ENCODE peak calls at places on chromosome 22, in six cellular contexts. U, Q, X, Z, K and I are unnamed samples.

GRCh38 chr22:41688365-41689211 is at the start of gene SNU13:
- DNase-seq in U (peak), Q (peak), X (peak), Z (peak), K (peak), I (peak)

GRCh38 chr22:44645083-44645482 is 56.9 kb upstream of the PRR5 start:
- DNase-seq in U (no peak), Q (no peak), X (no peak), Z (no peak), K (peak), I (no peak)

GRCh38 chr22:35357883-35358621 is 22.8 kb upstream of the HMOX1 start:
- DNase-seq in U (no peak), Q (no peak), X (no peak), Z (peak), K (no peak), I (no peak)

GRCh38 chr22:28183078-28183870 is 264.2 kb upstream of the PITPNB start:
- DNase-seq in U (no peak), Q (no peak), X (no peak), Z (no peak), K (peak), I (no peak)

GRCh38 chr22:43185860-43186261 is 1.1 kb downstream of the TTLL12 start:
- DNase-seq in U (peak), Q (peak), X (peak), Z (peak), K (peak), I (peak)

GRCh38 chr22:43129426-43130425 is 13.5 kb downstream of the MCAT start:
- DNase-seq in U (no peak), Q (no peak), X (peak), Z (no peak), K (no peak), I (no peak)

GRCh38 chr22:17964647-17965046 is 59.7 kb downstream of the MICAL3 start:
- DNase-seq in U (no peak), Q (no peak), X (no peak), Z (no peak), K (no peak), I (no peak)

GRCh38 chr22:17091851-17092250 is 7.1 kb downstream of the IL17RA start:
- DNase-seq in U (no peak), Q (no peak), X (no peak), Z (no peak), K (no peak), I (no peak)

GRCh38 chr22:19987394-19988306 is 29.0 kb downstream of the ARVCF start:
- DNase-seq in U (no peak), Q (peak), X (no peak), Z (no peak), K (no peak), I (no peak)

GRCh38 chr22:39519681-39520053 is 695 bp upstream of the ATF4 start:
- DNase-seq in U (no peak), Q (peak), X (no peak), Z (no peak), K (peak), I (no peak)

GRCh38 chr22:38760477-38761201 is 4.8 kb upstream of the SUN2 start:
- DNase-seq in U (peak), Q (no peak), X (peak), Z (peak), K (peak), I (peak)

GRCh38 chr22:19292262-19293230 is 1.0 kb upstream of the CLTCL1 start:
- DNase-seq in U (no peak), Q (peak), X (peak), Z (no peak), K (peak), I (peak)

GRCh38 chr22:40890881-40891280 is 29.0 kb upstream of the DNAJB7 start:
- DNase-seq in U (peak), Q (no peak), X (no peak), Z (peak), K (peak), I (peak)

GRCh38 chr22:17430298-17430900 is 61.1 kb downstream of the CECR2 start:
- DNase-seq in U (peak), Q (no peak), X (peak), Z (no peak), K (peak), I (peak)

GRCh38 chr22:45731798-45732495 is 60.3 kb downstream of the ATXN10 start:
- DNase-seq in U (peak), Q (no peak), X (peak), Z (peak), K (peak), I (peak)

GRCh38 chr22:19193879-19194278 is 15.3 kb upstream of the SLC25A1 start:
- DNase-seq in U (no peak), Q (no peak), X (no peak), Z (no peak), K (no peak), I (no peak)

GRCh38 chr22:42692239-42693054 is 28.2 kb downstream of the A4GALT start:
- DNase-seq in U (no peak), Q (no peak), X (peak), Z (no peak), K (no peak), I (no peak)

GRCh38 chr22:28297504-28297903 is 378.4 kb upstream of the PITPNB start:
- DNase-seq in U (peak), Q (no peak), X (peak), Z (peak), K (peak), I (no peak)

GRCh38 chr22:21679383-21679782 is 13.6 kb downstream of the PPIL2 start:
- DNase-seq in U (no peak), Q (no peak), X (no peak), Z (no peak), K (no peak), I (no peak)

GRCh38 chr22:43114958-43115357 is 4.4 kb downstream of the BIK start:
- DNase-seq in U (no peak), Q (peak), X (peak), Z (no peak), K (no peak), I (no peak)

GRCh38 chr22:43570531-43571144 is 158.8 kb downstream of the MPPED1 start:
- DNase-seq in U (no peak), Q (no peak), X (no peak), Z (no peak), K (no peak), I (no peak)

GRCh38 chr22:42632096-42632495 is 8.3 kb downstream of the ATP5MGL start:
- DNase-seq in U (peak), Q (no peak), X (no peak), Z (no peak), K (no peak), I (no peak)

GRCh38 chr22:42792909-42793847 is 63.9 kb downstream of the ARFGAP3 start:
- DNase-seq in U (no peak), Q (no peak), X (no peak), Z (no peak), K (no peak), I (no peak)

GRCh38 chr22:50719814-50720300 is 18.1 kb upstream of the ACR start:
- DNase-seq in U (no peak), Q (no peak), X (no peak), Z (no peak), K (no peak), I (no peak)

GRCh38 chr22:28112548-28113043 is 193.5 kb upstream of the PITPNB start:
- DNase-seq in U (peak), Q (no peak), X (peak), Z (peak), K (peak), I (peak)

GRCh38 chr22:22030493-22031182 is 48.1 kb upstream of the TOP3B start:
- DNase-seq in U (peak), Q (no peak), X (peak), Z (peak), K (peak), I (peak)

GRCh38 chr22:19795617-19796008 is 35.0 kb downstream of the TBX1 start:
- DNase-seq in U (no peak), Q (no peak), X (no peak), Z (peak), K (no peak), I (no peak)

GRCh38 chr22:24584871-24585411 is 7.9 kb downstream of the LRRC75B start:
- DNase-seq in U (no peak), Q (no peak), X (no peak), Z (no peak), K (no peak), I (no peak)

GRCh38 chr22:39511226-39511625 is 9.1 kb upstream of the ATF4 start:
- DNase-seq in U (no peak), Q (no peak), X (no peak), Z (no peak), K (no peak), I (no peak)

GRCh38 chr22:18110194-18110943 is at the start of gene TUBA8:
- DNase-seq in U (peak), Q (no peak), X (peak), Z (peak), K (peak), I (peak)

GRCh38 chr22:28345304-28345703 is 334.3 kb downstream of the TTC28 start:
- DNase-seq in U (no peak), Q (no peak), X (no peak), Z (no peak), K (peak), I (no peak)

GRCh38 chr22:23233084-23233501 is 52.8 kb downstream of the BCR start:
- DNase-seq in U (peak), Q (no peak), X (no peak), Z (no peak), K (peak), I (peak)
- TF ChIP-seq CTCF in U (peak), Q (no peak), X (no peak), Z (no peak), K (peak), I (peak)

GRCh38 chr22:36366291-36366708 is 21.5 kb downstream of the MYH9 start:
- DNase-seq in U (peak), Q (no peak), X (peak), Z (peak), K (no peak), I (no peak)

GRCh38 chr22:36365020-36365411 is 22.8 kb downstream of the MYH9 start:
- DNase-seq in U (peak), Q (peak), X (peak), Z (peak), K (peak), I (peak)

GRCh38 chr22:36363378-36363931 is 24.3 kb downstream of the MYH9 start:
- DNase-seq in U (no peak), Q (no peak), X (no peak), Z (no peak), K (no peak), I (no peak)

GRCh38 chr22:36362819-36363377 is 24.9 kb downstream of the MYH9 start:
- DNase-seq in U (no peak), Q (no peak), X (no peak), Z (no peak), K (no peak), I (no peak)

DNA sequence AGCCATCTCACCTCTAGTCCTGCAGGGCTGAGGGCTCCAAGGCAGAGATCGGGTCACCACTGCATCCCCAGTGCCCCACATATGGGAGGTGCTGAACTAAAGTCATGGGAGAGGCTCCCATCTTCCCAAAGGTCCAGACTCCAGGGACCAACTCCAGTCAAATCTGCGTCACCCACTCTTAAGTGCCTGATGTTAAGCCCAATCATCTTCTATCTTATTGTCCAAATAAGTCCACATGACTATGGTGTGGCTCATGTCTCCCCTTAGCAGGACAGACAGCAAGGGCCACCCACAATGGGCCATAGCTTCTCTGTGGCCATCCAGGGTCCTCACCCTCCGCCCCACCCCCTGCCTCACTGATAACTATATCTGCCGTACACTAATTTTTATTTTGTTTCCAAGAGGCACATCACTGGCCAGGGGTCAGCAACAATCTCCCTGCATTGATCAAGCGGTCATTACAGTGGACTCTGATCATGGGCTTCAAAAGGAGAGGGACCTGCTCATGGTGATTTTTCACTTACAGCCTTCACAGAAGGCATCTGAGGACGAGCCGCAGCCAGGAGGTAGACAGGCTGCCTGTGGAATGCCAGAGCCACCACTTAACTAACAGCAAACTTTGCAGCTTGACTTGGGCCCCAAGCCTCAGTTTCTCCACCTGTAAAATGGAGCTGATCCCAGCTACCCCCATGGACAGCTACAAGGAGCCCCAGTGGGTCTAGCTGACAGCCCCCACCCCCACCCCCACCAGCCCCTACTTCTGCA is 23.3 kb downstream of the MYH9 start:
- DNase-seq in U (no peak), Q (no peak), X (no peak), Z (no peak), K (no peak), I (no peak)
- H3K4me3 ChIP-seq in U (no peak), Q (no peak), X (no peak), Z (no peak), K (no peak), I (no peak)

GRCh38 chr22:29998627-29999026 is 81.6 kb upstream of the HORMAD2 start:
- DNase-seq in U (peak), Q (no peak), X (peak), Z (no peak), K (no peak), I (peak)
- TF ChIP-seq CTCF in U (peak), Q (no peak), X (peak), Z (no peak), K (no peak), I (peak)

DNA sequence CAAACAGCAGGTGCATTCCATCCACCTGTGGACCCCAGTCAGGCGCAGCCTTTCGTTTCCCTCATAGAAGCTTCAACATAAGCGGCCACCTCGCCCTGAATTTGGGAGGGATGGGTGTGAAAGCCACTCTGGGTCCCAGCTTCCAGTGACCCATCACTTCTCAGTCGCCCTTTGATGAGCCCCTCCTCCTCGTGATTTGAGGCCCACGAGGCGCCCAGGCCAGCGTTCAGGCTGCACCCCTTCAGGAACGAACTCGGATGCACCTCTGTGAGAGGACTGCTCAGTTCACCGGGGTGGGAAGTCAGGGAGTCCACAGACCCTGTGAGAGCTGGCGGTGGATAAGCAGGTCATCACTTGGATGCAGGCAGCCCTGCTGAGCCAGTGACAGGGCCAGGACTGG is 1118.2 kb downstream of the BRD1 start:
- DNase-seq in U (no peak), Q (no peak), X (no peak), Z (no peak), K (no peak), I (no peak)
- H3K4me3 ChIP-seq in U (no peak), Q (no peak), X (no peak), Z (no peak), K (no peak), I (no peak)

GRCh38 chr22:27029584-27030130 is 372.3 kb downstream of the MIAT start:
- DNase-seq in U (no peak), Q (no peak), X (no peak), Z (no peak), K (no peak), I (no peak)

GRCh38 chr22:27028093-27028492 is 370.7 kb downstream of the MIAT start:
- DNase-seq in U (peak), Q (no peak), X (no peak), Z (no peak), K (no peak), I (peak)

GRCh38 chr22:27032121-27032761 is 374.9 kb downstream of the MIAT start:
- DNase-seq in U (peak), Q (no peak), X (peak), Z (no peak), K (peak), I (no peak)
- TF ChIP-seq CTCF in U (peak), Q (no peak), X (peak), Z (no peak), K (peak), I (no peak)